ENCODE peak calls at places on chromosomes 6 and 20, in five cellular contexts. T is IMR-90, S is fibroblast of the aortic adventitia, K is dorsolateral prefrontal cortex, X is GM06990. R is an unnamed sample.
A peak's percentile ranks its signal among the peaks of the same experiment; 100 is the strongest.

GRCh38 chr20:47777220-47777619 is 8.1 kb downstream of the SULF2 start:
- DNase-seq in K (no peak), S (no peak), T (no peak), X (no peak), R (no peak)

GRCh38 chr6:87766211-87766610 is 64.2 kb upstream of the AKIRIN2 start:
- DNase-seq in X (no peak), T (no peak), K (no peak), S (no peak), R (no peak)

GRCh38 chr6:24919404-24919892 is 16.3 kb downstream of the RIPOR2 start:
- DNase-seq in X (no peak), S (no peak), K (no peak), T (no peak), R (peak; percentile 18)

GRCh38 chr6:123803862-123804681 is at the start of gene NKAIN2:
- DNase-seq in K (peak; percentile 76), T (no peak), S (no peak), X (peak; percentile 13), R (peak; percentile 12)

GRCh38 chr6:41519305-41519747 is 26.9 kb upstream of the FOXP4 start:
- DNase-seq in S (no peak), T (no peak), K (no peak), X (no peak), R (no peak)

GRCh38 chr20:64057628-64058498 is 5.1 kb upstream of the TCEA2 start:
- DNase-seq in S (peak; percentile 59), K (peak; percentile 74), X (peak; percentile 77), T (peak; percentile 40), R (peak; percentile 67)

GRCh38 chr20:14622796-14623195 is 285.4 kb upstream of the FLRT3 start:
- DNase-seq in S (peak; percentile 65), K (no peak), T (peak; percentile 2), X (no peak), R (peak; percentile 70)

GRCh38 chr6:72461144-72461543 is 160.7 kb upstream of the KCNQ5 start:
- DNase-seq in T (peak; percentile 61), S (peak; percentile 30), K (no peak), X (no peak), R (peak; percentile 58)

GRCh38 chr6:113488812-113489685 is 368.1 kb upstream of the MARCKS start:
- DNase-seq in X (no peak), T (no peak), K (no peak), S (peak; percentile 32), R (peak; percentile 28)

GRCh38 chr6:14426281-14426680 is 308.7 kb downstream of the CD83 start:
- DNase-seq in X (no peak), S (no peak), K (no peak), T (no peak), R (no peak)

GRCh38 chr6:97399208-97399607 is 116.2 kb upstream of the MMS22L start:
- DNase-seq in K (no peak), T (no peak), S (no peak), X (no peak), R (no peak)

GRCh38 chr6:18990313-18990978 is 603.3 kb downstream of the RNF144B start:
- DNase-seq in K (peak; percentile 78), T (peak; percentile 20), S (peak; percentile 5), X (peak; percentile 13), R (peak; percentile 60)

GRCh38 chr6:42086046-42086664 is 35.8 kb downstream of the TAF8 start:
- DNase-seq in S (no peak), X (no peak), K (no peak), T (no peak), R (peak; percentile 27)

GRCh38 chr6:76703285-76703684 is 630.8 kb upstream of the IMPG1 start:
- DNase-seq in T (no peak), X (no peak), S (no peak), K (no peak), R (no peak)

GRCh38 chr6:44062771-44063560 is 64.3 kb downstream of the MRPL14 start:
- DNase-seq in K (no peak), X (no peak), S (no peak), T (no peak), R (no peak)

GRCh38 chr6:35391240-35391968 is 49.0 kb downstream of the PPARD start:
- DNase-seq in K (no peak), X (no peak), S (peak; percentile 97), T (peak; percentile 97), R (peak; percentile 95)

GRCh38 chr6:44373051-44373450 is 14.5 kb upstream of the CDC5L start:
- DNase-seq in S (no peak), T (no peak), X (no peak), K (no peak), R (no peak)

GRCh38 chr20:17529586-17529985 is 1.6 kb downstream of the BFSP1 start:
- DNase-seq in S (no peak), K (no peak), X (no peak), T (no peak), R (no peak)

GRCh38 chr6:169253341-169253740 is 305 bp downstream of the THBS2 start:
- DNase-seq in X (no peak), T (no peak), K (no peak), S (no peak), R (peak; percentile 55)

GRCh38 chr6:18454446-18454845 is 67.3 kb downstream of the RNF144B start:
- DNase-seq in K (no peak), X (no peak), S (no peak), T (no peak), R (no peak)

GRCh38 chr20:15857131-15857784 is 716.0 kb downstream of the KIF16B start:
- DNase-seq in T (no peak), X (peak; percentile 29), K (no peak), S (no peak), R (no peak)

DNA sequence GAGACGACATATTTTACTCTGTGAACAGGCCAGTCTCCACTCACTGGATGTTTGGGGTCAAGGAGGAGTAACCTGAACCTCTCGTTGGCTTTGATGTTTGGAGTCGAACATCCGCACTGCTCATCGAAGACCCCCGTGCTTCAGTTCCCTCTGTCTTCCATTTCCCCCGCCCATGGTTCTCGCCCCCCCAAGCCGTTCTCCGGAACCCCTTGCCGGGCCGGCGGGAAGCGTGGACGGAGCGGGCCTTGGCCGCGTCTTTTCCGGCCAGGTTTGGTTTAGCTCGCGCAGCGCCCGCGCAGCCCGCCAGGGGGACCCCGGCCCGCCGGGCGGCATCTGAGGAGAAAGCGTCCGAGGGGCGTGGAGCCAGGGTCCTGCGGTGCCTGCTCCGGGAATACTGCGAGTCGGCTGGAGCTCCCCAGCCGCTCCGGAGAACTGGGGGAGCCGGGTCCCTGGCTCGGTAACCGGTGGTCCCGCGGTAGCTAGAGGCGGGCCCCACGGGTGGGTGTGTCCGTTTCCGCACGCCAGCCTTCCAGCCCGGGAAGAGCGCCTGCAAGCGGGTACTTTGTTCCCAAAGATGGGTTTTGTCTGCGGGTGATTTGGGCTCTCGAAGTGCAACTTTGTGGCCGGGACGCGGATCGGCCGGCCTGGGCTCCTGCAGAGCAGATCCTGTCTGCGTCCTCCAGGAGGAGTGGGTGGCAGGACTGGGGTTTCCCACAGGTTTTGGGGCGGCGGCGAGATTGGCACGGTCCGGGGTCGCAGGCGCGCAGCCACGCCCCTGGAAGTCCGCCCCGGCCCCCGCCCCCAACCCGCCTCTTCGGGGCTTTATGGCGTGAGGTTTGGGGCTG is 429 bp upstream of the TMEM200A start:
- DNase-seq in T (peak; percentile 70), X (peak; percentile 68), S (peak; percentile 75), K (peak; percentile 45), R (peak; percentile 73)
- TF ChIP-seq CTCF in T (peak; percentile 85), X (peak; percentile 64), S (peak; percentile 82), K (no peak), R (peak; percentile 71)

DNA sequence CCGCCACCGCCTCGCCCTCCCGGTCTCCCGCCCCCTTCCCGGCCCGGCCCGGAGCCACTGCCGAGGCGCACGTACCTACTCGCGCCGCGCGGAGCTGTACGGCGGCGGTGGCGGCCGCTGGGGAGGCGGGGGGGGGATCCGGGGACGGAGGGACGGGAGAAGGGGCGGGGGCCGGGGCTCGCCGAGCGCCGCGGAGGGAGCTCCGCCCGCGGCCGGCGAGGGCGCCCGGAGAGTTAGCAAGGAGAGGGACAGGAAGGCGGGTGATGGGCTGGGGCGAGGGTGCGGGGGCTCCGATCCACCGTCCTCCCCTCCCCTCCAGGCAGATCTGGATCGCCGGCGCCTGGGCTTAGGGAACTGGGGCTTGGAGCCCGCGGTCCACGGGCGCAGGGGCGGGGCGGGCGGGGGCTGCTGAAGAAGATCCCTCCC is 548 bp upstream of the TMEM74B start:
- DNase-seq in S (no peak), X (no peak), T (no peak), K (no peak), R (no peak)
- H3K4me3 ChIP-seq in S (peak overlapping the region; percentile 44), X (peak overlapping the region; percentile 42), T (peak overlapping the region; percentile 25), K (peak overlapping the region; percentile 34), R (peak overlapping the region; percentile 42)

DNA sequence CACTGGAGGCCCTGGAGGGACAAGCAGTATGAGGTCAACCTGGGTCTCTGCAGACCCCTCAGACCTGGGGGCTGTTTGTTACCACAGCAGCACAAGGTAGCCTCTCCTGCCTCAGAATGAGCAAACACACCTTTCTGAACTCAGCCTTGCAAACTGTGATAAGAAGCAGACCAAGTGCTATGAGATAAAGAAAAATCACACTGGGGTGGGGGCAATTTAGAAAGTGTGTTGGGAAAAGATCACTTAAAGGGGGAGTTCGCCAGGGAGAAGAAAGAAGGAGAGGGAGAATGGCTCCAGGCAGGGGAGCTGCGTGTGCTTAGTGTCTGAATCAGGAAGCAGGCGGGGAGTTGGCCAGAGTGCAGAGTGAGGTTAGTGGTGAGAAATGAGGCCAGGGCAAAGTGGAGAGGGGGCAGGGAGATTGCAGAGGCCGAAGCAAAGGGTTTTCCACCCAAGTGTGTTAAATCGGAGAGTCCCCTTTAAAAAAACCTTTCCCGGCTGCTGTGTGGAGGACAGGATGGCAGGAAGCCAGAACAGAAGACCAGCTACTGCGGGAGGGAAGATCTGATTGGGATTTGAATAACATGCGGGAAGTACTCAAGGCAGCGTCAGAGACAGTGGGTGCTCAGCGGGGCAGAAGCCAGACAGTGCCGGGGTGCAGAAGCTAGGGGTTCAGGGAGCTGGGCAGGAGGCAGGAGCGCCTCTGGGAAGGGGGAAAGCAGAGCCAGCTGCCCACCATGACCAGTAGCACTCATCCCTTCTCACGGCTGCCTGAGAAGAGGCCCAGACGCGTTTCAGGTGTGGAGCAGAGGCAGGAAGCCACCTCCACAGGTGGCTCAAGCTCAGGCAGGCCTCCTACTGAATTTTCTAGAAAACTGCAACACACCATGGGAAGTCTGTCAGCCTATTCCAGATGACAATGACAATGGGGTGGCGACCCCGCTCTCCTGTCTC is 9.0 kb downstream of the ADA start:
- DNase-seq in T (peak; percentile 82), K (peak; percentile 56), S (peak; percentile 79), X (peak; percentile 75), R (peak; percentile 95)
- TF ChIP-seq CTCF in T (no peak), K (no peak), S (peak; percentile 0), X (peak; percentile 50), R (no peak)

GRCh38 chr20:59605691-59606364 is 1.5 kb downstream of the PHACTR3 start:
- DNase-seq in S (no peak), T (no peak), X (no peak), K (no peak), R (no peak)
- H3K4me3 ChIP-seq in S (no peak overlapping the region), T (no peak overlapping the region), X (no peak overlapping the region), K (peak overlapping the region; percentile 81), R (no peak overlapping the region)

R was measured in choroid plexus epithelial cell.